ENCODE peak calls at places on chromosomes 13 and 19, in six cellular contexts. N is activated B cell treated with CpG ODN at 0.5 μM for 24 hours; W is HepG2; V is naive thymus-derived CD8-positive, alpha-beta T cell; K is GM23338; J is activated naive CD8-positive, alpha-beta T cell treated with anti-CD3 and anti-CD28 coated beads, Interleukin-2, amount 50 U/mL, for 24 hours. O is an unnamed sample.

GRCh38 chr13:79212064-79212619 is 193.9 kb downstream of the RBM26 start:
- ATAC-seq in J (no peak), W (peak; percentile 94), K (no peak), V (no peak), N (no peak), O (no peak)

GRCh38 chr13:21344662-21345176 is 114.4 kb downstream of the ZDHHC20 start:
- ATAC-seq in N (peak; percentile 25), V (peak; percentile 86), W (peak; percentile 36), J (peak; percentile 74), K (no peak), O (peak; percentile 82)

GRCh38 chr19:40104754-40105153 is 14.0 kb upstream of the ZNF780A start:
- ATAC-seq in V (no peak), J (no peak), N (no peak), W (no peak), K (no peak), O (no peak)

GRCh38 chr19:9406798-9407352 is 28.5 kb downstream of the ZNF266 start:
- ATAC-seq in K (peak; percentile 64), N (peak; percentile 73), W (no peak), V (peak; percentile 74), J (peak; percentile 73), O (peak; percentile 79)

GRCh38 chr13:44140146-44140545 is 233.5 kb upstream of the SERP2 start:
- ATAC-seq in W (no peak), J (no peak), N (no peak), V (no peak), K (peak; percentile 8), O (no peak)

GRCh38 chr19:49408816-49409440 is 14.3 kb downstream of the PTH2 start:
- ATAC-seq in N (peak; percentile 65), V (no peak), K (no peak), W (no peak), J (peak; percentile 55), O (peak; percentile 25)

GRCh38 chr13:42525035-42525504 is 48.9 kb upstream of the TNFSF11 start:
- ATAC-seq in W (peak; percentile 92), K (no peak), V (no peak), J (no peak), N (no peak), O (no peak)

GRCh38 chr13:28621439-28621838 is 37.5 kb upstream of the POMP start:
- ATAC-seq in N (no peak), J (no peak), V (no peak), W (no peak), K (no peak), O (no peak)

GRCh38 chr19:42281175-42282035 is 12.4 kb downstream of the CIC start:
- ATAC-seq in W (peak; percentile 26), K (peak; percentile 18), J (no peak), N (no peak), V (no peak), O (no peak)

GRCh38 chr13:49679244-49679643 is 12.0 kb downstream of the EBPL start:
- ATAC-seq in J (no peak), N (no peak), V (no peak), K (no peak), W (peak; percentile 76), O (no peak)

GRCh38 chr13:73000027-73000674 is 58.7 kb upstream of the KLF5 start:
- ATAC-seq in V (no peak), K (no peak), J (peak; percentile 76), W (no peak), N (no peak), O (peak; percentile 90)

GRCh38 chr13:35179494-35179893 is 237.4 kb downstream of the NBEA start:
- ATAC-seq in K (no peak), J (no peak), W (no peak), V (no peak), N (no peak), O (no peak)

GRCh38 chr19:51135004-51135403 is 7.1 kb upstream of the SIGLEC7 start:
- ATAC-seq in N (no peak), V (no peak), K (no peak), W (no peak), J (no peak), O (no peak)

GRCh38 chr13:28505543-28506135 is 10.7 kb upstream of the FLT1 start:
- ATAC-seq in N (no peak), K (peak; percentile 47), W (no peak), V (peak; percentile 99), J (peak; percentile 40), O (no peak)

GRCh38 chr19:6677924-6678689 is 8.1 kb upstream of the TNFSF14 start:
- ATAC-seq in N (no peak), V (no peak), K (peak; percentile 62), W (peak; percentile 42), J (no peak), O (no peak)

GRCh38 chr13:111634410-111634809 is 314.0 kb downstream of the TEX29 start:
- ATAC-seq in W (no peak), K (peak; percentile 33), V (no peak), N (no peak), J (no peak), O (no peak)

GRCh38 chr13:109738298-109738746 is 48.1 kb downstream of the IRS2 start:
- ATAC-seq in V (no peak), J (no peak), W (no peak), N (no peak), K (no peak), O (no peak)

GRCh38 chr19:20664917-20665781 is 3.8 kb upstream of the ZNF626 start:
- ATAC-seq in N (no peak), J (no peak), W (peak; percentile 76), K (peak; percentile 62), V (no peak), O (no peak)

GRCh38 chr19:55096061-55096701 is 20.5 kb downstream of the EPS8L1 start:
- ATAC-seq in J (no peak), W (no peak), V (no peak), N (no peak), K (peak; percentile 8), O (no peak)

GRCh38 chr13:34201050-34201913 is 383.3 kb downstream of the RFC3 start:
- ATAC-seq in V (no peak), J (no peak), N (no peak), K (no peak), W (peak; percentile 59), O (no peak)

GRCh38 chr13:31891472-31891871 is 140.1 kb upstream of the FRY start:
- ATAC-seq in W (no peak), N (no peak), V (no peak), J (no peak), K (no peak), O (no peak)

GRCh38 chr19:4088065-4088679 is 21.5 kb upstream of the ZBTB7A start:
- ATAC-seq in J (no peak), K (no peak), V (no peak), W (no peak), N (no peak), O (no peak)

GRCh38 chr13:32029684-32030083 is 1.9 kb upstream of the FRY start:
- ATAC-seq in V (no peak), N (no peak), W (no peak), K (no peak), J (no peak), O (no peak)

GRCh38 chr13:88979465-88980180 is 1308.5 kb downstream of the SLITRK5 start:
- ATAC-seq in J (peak; percentile 33), W (no peak), K (no peak), N (no peak), V (peak; percentile 38), O (no peak)

GRCh38 chr19:48355555-48355954 is 8.2 kb downstream of the TMEM143 start:
- ATAC-seq in V (no peak), K (no peak), J (no peak), W (no peak), N (no peak), O (no peak)

GRCh38 chr19:1440418-1440801 is 2.2 kb downstream of the RPS15 start:
- ATAC-seq in J (no peak), V (no peak), N (no peak), W (no peak), K (no peak), O (no peak)

GRCh38 chr13:103004790-103005307 is 61.4 kb downstream of the SLC10A2 start:
- ATAC-seq in W (no peak), N (no peak), J (no peak), K (no peak), V (no peak), O (no peak)

GRCh38 chr13:73580868-73581267 is 522.1 kb downstream of the KLF5 start:
- ATAC-seq in N (no peak), K (no peak), V (no peak), W (no peak), J (no peak), O (no peak)

GRCh38 chr19:50422397-50423278 is 3.9 kb downstream of the SPIB start:
- ATAC-seq in N (no peak), J (no peak), V (no peak), W (no peak), K (no peak), O (no peak)

GRCh38 chr13:64697226-64697625 is 2532.9 kb downstream of the PCDH9 start:
- ATAC-seq in V (no peak), J (no peak), N (no peak), W (no peak), K (no peak), O (no peak)

GRCh38 chr19:13132471-13133166 is 14.6 kb downstream of the NACC1 start:
- ATAC-seq in W (no peak), N (no peak), V (peak; percentile 53), K (no peak), J (peak; percentile 99), O (peak; percentile 98)

GRCh38 chr19:51018745-51019543 is 565 bp downstream of the KLK10 start:
- ATAC-seq in W (peak; percentile 66), J (no peak), N (no peak), V (no peak), K (peak; percentile 39), O (no peak)

GRCh38 chr19:8421484-8422461 is 8.7 kb downstream of the MARCHF2 start:
- ATAC-seq in J (no peak), K (no peak), N (no peak), W (peak; percentile 64), V (no peak), O (no peak)

GRCh38 chr19:42121036-42121621 is 11.1 kb downstream of the POU2F2 start:
- ATAC-seq in V (no peak), J (no peak), W (no peak), K (no peak), N (peak; percentile 3), O (peak; percentile 8)

GRCh38 chr13:45258339-45258685 is 57.5 kb upstream of the KCTD4 start:
- ATAC-seq in K (no peak), N (no peak), V (no peak), J (no peak), W (no peak), O (no peak)

O was measured in activated T-helper 17 cell treated with anti-CD3 and anti-CD28 coated beads, Interleukin-2, amount 50 U/mL, for 72 hours.